ENCODE peak calls at places on chromosomes 13 and 19, in nine cellular contexts. One of them, this sample, is unnamed.

GRCh38 chr19:48403606-48404005 is 10.1 kb downstream of the GRIN2D start:
- DNase-seq in breast epithelium: no peak
- DNase-seq in spleen: peak
- DNase-seq in dorsolateral prefrontal cortex: no peak
- DNase-seq in IMR-90: peak
- DNase-seq in AG04449: no peak
- DNase-seq in HepG2: peak
- DNase-seq in right lobe of liver: no peak
- DNase-seq in heart left ventricle: no peak
- DNase-seq in this sample: peak

GRCh38 chr19:10152100-10152499 is 32.4 kb upstream of the EIF3G start:
- DNase-seq in breast epithelium: no peak
- DNase-seq in spleen: no peak
- DNase-seq in dorsolateral prefrontal cortex: no peak
- DNase-seq in IMR-90: no peak
- DNase-seq in AG04449: no peak
- DNase-seq in HepG2: no peak
- DNase-seq in right lobe of liver: no peak
- DNase-seq in heart left ventricle: no peak
- DNase-seq in this sample: no peak

GRCh38 chr19:45823182-45823581 is 8.1 kb upstream of the RSPH6A start:
- DNase-seq in breast epithelium: no peak
- DNase-seq in spleen: no peak
- DNase-seq in dorsolateral prefrontal cortex: no peak
- DNase-seq in IMR-90: no peak
- DNase-seq in AG04449: no peak
- DNase-seq in HepG2: no peak
- DNase-seq in right lobe of liver: no peak
- DNase-seq in heart left ventricle: peak
- DNase-seq in this sample: no peak

GRCh38 chr19:29550896-29551295 is 25.1 kb downstream of the VSTM2B start:
- DNase-seq in breast epithelium: no peak
- DNase-seq in spleen: no peak
- DNase-seq in dorsolateral prefrontal cortex: no peak
- DNase-seq in IMR-90: no peak
- DNase-seq in AG04449: no peak
- DNase-seq in HepG2: no peak
- DNase-seq in right lobe of liver: no peak
- DNase-seq in heart left ventricle: no peak
- DNase-seq in this sample: no peak

GRCh38 chr13:30466358-30466714 is 600 bp upstream of the HMGB1 start:
- DNase-seq in breast epithelium: no peak
- DNase-seq in spleen: no peak
- DNase-seq in dorsolateral prefrontal cortex: no peak
- DNase-seq in IMR-90: peak
- DNase-seq in AG04449: no peak
- DNase-seq in HepG2: no peak
- DNase-seq in right lobe of liver: no peak
- DNase-seq in heart left ventricle: no peak
- DNase-seq in this sample: peak

GRCh38 chr19:5238700-5239099 is 101.9 kb downstream of the PTPRS start:
- DNase-seq in breast epithelium: no peak
- DNase-seq in spleen: no peak
- DNase-seq in dorsolateral prefrontal cortex: no peak
- DNase-seq in IMR-90: no peak
- DNase-seq in AG04449: no peak
- DNase-seq in HepG2: no peak
- DNase-seq in right lobe of liver: no peak
- DNase-seq in heart left ventricle: no peak
- DNase-seq in this sample: no peak

GRCh38 chr19:28350673-28351072 is 862.3 kb downstream of the UQCRFS1 start:
- DNase-seq in breast epithelium: no peak
- DNase-seq in spleen: no peak
- DNase-seq in dorsolateral prefrontal cortex: no peak
- DNase-seq in IMR-90: no peak
- DNase-seq in AG04449: no peak
- DNase-seq in HepG2: no peak
- DNase-seq in right lobe of liver: no peak
- DNase-seq in heart left ventricle: no peak
- DNase-seq in this sample: no peak

GRCh38 chr13:106464076-106464475 is 71.4 kb downstream of the EFNB2 start:
- DNase-seq in breast epithelium: no peak
- DNase-seq in spleen: no peak
- DNase-seq in dorsolateral prefrontal cortex: no peak
- DNase-seq in IMR-90: no peak
- DNase-seq in AG04449: no peak
- DNase-seq in HepG2: no peak
- DNase-seq in right lobe of liver: no peak
- DNase-seq in heart left ventricle: no peak
- DNase-seq in this sample: peak

GRCh38 chr19:10686661-10687517 is 14.3 kb upstream of the QTRT1 start:
- DNase-seq in breast epithelium: no peak
- DNase-seq in spleen: no peak
- DNase-seq in dorsolateral prefrontal cortex: peak
- DNase-seq in IMR-90: peak
- DNase-seq in AG04449: no peak
- DNase-seq in HepG2: no peak
- DNase-seq in right lobe of liver: no peak
- DNase-seq in heart left ventricle: peak
- DNase-seq in this sample: peak

GRCh38 chr19:51729781-51730180 is 6.0 kb upstream of the HAS1 start:
- DNase-seq in breast epithelium: no peak
- DNase-seq in spleen: no peak
- DNase-seq in dorsolateral prefrontal cortex: no peak
- DNase-seq in IMR-90: no peak
- DNase-seq in AG04449: no peak
- DNase-seq in HepG2: no peak
- DNase-seq in right lobe of liver: no peak
- DNase-seq in heart left ventricle: no peak
- DNase-seq in this sample: peak

GRCh38 chr13:41428155-41428554 is 29.2 kb upstream of the RGCC start:
- DNase-seq in breast epithelium: no peak
- DNase-seq in spleen: peak
- DNase-seq in dorsolateral prefrontal cortex: peak
- DNase-seq in IMR-90: no peak
- DNase-seq in AG04449: no peak
- DNase-seq in HepG2: no peak
- DNase-seq in right lobe of liver: no peak
- DNase-seq in heart left ventricle: no peak
- DNase-seq in this sample: no peak
- H3K4me3 ChIP-seq in breast epithelium: peak
- H3K4me3 ChIP-seq in spleen: no peak
- H3K4me3 ChIP-seq in dorsolateral prefrontal cortex: peak
- H3K4me3 ChIP-seq in IMR-90: peak
- H3K4me3 ChIP-seq in AG04449: no peak
- H3K4me3 ChIP-seq in HepG2: no peak
- H3K4me3 ChIP-seq in right lobe of liver: no peak
- H3K4me3 ChIP-seq in heart left ventricle: peak
- H3K4me3 ChIP-seq in this sample: no peak

GRCh38 chr13:44311011-44311481 is 62.6 kb upstream of the SERP2 start:
- DNase-seq in breast epithelium: peak
- DNase-seq in spleen: no peak
- DNase-seq in dorsolateral prefrontal cortex: no peak
- DNase-seq in IMR-90: peak
- DNase-seq in AG04449: no peak
- DNase-seq in HepG2: no peak
- DNase-seq in right lobe of liver: no peak
- DNase-seq in heart left ventricle: no peak
- DNase-seq in this sample: peak
- TF ChIP-seq CTCF in breast epithelium: no peak
- TF ChIP-seq CTCF in spleen: no peak
- TF ChIP-seq CTCF in dorsolateral prefrontal cortex: no peak
- TF ChIP-seq CTCF in IMR-90: no peak
- TF ChIP-seq CTCF in AG04449: no peak
- TF ChIP-seq CTCF in HepG2: no peak
- TF ChIP-seq CTCF in right lobe of liver: no peak
- TF ChIP-seq CTCF in heart left ventricle: no peak
- TF ChIP-seq CTCF in this sample: no peak

GRCh38 chr19:55652311-55653078 is 2.3 kb upstream of the U2AF2 start:
- DNase-seq in breast epithelium: no peak
- DNase-seq in spleen: peak
- DNase-seq in dorsolateral prefrontal cortex: no peak
- DNase-seq in IMR-90: no peak
- DNase-seq in AG04449: no peak
- DNase-seq in HepG2: no peak
- DNase-seq in right lobe of liver: peak
- DNase-seq in heart left ventricle: no peak
- DNase-seq in this sample: no peak

GRCh38 chr19:55653651-55654322 is 1.0 kb upstream of the U2AF2 start:
- DNase-seq in breast epithelium: peak
- DNase-seq in spleen: peak
- DNase-seq in dorsolateral prefrontal cortex: peak
- DNase-seq in IMR-90: peak
- DNase-seq in AG04449: peak
- DNase-seq in HepG2: peak
- DNase-seq in right lobe of liver: peak
- DNase-seq in heart left ventricle: peak
- DNase-seq in this sample: peak

GRCh38 chr19:55655648-55656040 is 809 bp downstream of the U2AF2 start:
- DNase-seq in breast epithelium: no peak
- DNase-seq in spleen: no peak
- DNase-seq in dorsolateral prefrontal cortex: no peak
- DNase-seq in IMR-90: no peak
- DNase-seq in AG04449: no peak
- DNase-seq in HepG2: no peak
- DNase-seq in right lobe of liver: no peak
- DNase-seq in heart left ventricle: no peak
- DNase-seq in this sample: no peak

GRCh38 chr19:55654833-55655647 is at the start of gene U2AF2:
- DNase-seq in breast epithelium: peak
- DNase-seq in spleen: peak
- DNase-seq in dorsolateral prefrontal cortex: peak
- DNase-seq in IMR-90: peak
- DNase-seq in AG04449: no peak
- DNase-seq in HepG2: peak
- DNase-seq in right lobe of liver: peak
- DNase-seq in heart left ventricle: peak
- DNase-seq in this sample: peak

GRCh38 chr19:55654323-55654832 is 457 bp upstream of the U2AF2 start:
- DNase-seq in breast epithelium: peak
- DNase-seq in spleen: peak
- DNase-seq in dorsolateral prefrontal cortex: peak
- DNase-seq in IMR-90: peak
- DNase-seq in AG04449: peak
- DNase-seq in HepG2: peak
- DNase-seq in right lobe of liver: peak
- DNase-seq in heart left ventricle: peak
- DNase-seq in this sample: peak
- H3K4me3 ChIP-seq in breast epithelium: peak
- H3K4me3 ChIP-seq in spleen: peak
- H3K4me3 ChIP-seq in dorsolateral prefrontal cortex: peak
- H3K4me3 ChIP-seq in IMR-90: peak
- H3K4me3 ChIP-seq in AG04449: peak
- H3K4me3 ChIP-seq in HepG2: peak
- H3K4me3 ChIP-seq in right lobe of liver: peak
- H3K4me3 ChIP-seq in heart left ventricle: peak
- H3K4me3 ChIP-seq in this sample: peak

GRCh38 chr19:12681074-12681987 is at the start of gene DHPS:
- DNase-seq in breast epithelium: peak
- DNase-seq in spleen: peak
- DNase-seq in dorsolateral prefrontal cortex: peak
- DNase-seq in IMR-90: peak
- DNase-seq in AG04449: peak
- DNase-seq in HepG2: peak
- DNase-seq in right lobe of liver: peak
- DNase-seq in heart left ventricle: peak
- DNase-seq in this sample: peak
- TF ChIP-seq CTCF in breast epithelium: no peak
- TF ChIP-seq CTCF in spleen: no peak
- TF ChIP-seq CTCF in dorsolateral prefrontal cortex: peak
- TF ChIP-seq CTCF in IMR-90: no peak
- TF ChIP-seq CTCF in AG04449: no peak
- TF ChIP-seq CTCF in HepG2: peak
- TF ChIP-seq CTCF in right lobe of liver: no peak
- TF ChIP-seq CTCF in heart left ventricle: no peak
- TF ChIP-seq CTCF in this sample: no peak

GRCh38 chr13:48403151-48403631 is 9.7 kb downstream of the LPAR6 start:
- DNase-seq in breast epithelium: no peak
- DNase-seq in spleen: no peak
- DNase-seq in dorsolateral prefrontal cortex: no peak
- DNase-seq in IMR-90: peak
- DNase-seq in AG04449: no peak
- DNase-seq in HepG2: no peak
- DNase-seq in right lobe of liver: no peak
- DNase-seq in heart left ventricle: no peak
- DNase-seq in this sample: peak
- H3K4me3 ChIP-seq in breast epithelium: peak
- H3K4me3 ChIP-seq in spleen: no peak
- H3K4me3 ChIP-seq in dorsolateral prefrontal cortex: no peak
- H3K4me3 ChIP-seq in IMR-90: no peak
- H3K4me3 ChIP-seq in AG04449: no peak
- H3K4me3 ChIP-seq in HepG2: no peak
- H3K4me3 ChIP-seq in right lobe of liver: no peak
- H3K4me3 ChIP-seq in heart left ventricle: peak
- H3K4me3 ChIP-seq in this sample: no peak

This sample was measured in cardiac fibroblast.